ENCODE peak calls at places on chromosome 6, in five cellular contexts. One of them, this sample, is unnamed.

GRCh38 chr6:13513606-13514502 is 26.5 kb upstream of the GFOD1 start:
- DNase-seq in cardiac muscle cell: no peak
- DNase-seq in foreskin keratinocyte: no peak
- DNase-seq in keratinocyte: no peak
- DNase-seq in Peyer's patch: peak; percentile 50
- DNase-seq in this sample: no peak

GRCh38 chr6:41315203-41315602 is 20.2 kb upstream of the NCR2 start:
- DNase-seq in Peyer's patch: no peak
- DNase-seq in keratinocyte: no peak
- DNase-seq in foreskin keratinocyte: no peak
- DNase-seq in cardiac muscle cell: no peak
- DNase-seq in this sample: no peak

GRCh38 chr6:109349419-109349987 is 32.8 kb downstream of the CD164 start:
- DNase-seq in Peyer's patch: peak; percentile 80
- DNase-seq in cardiac muscle cell: peak; percentile 26
- DNase-seq in foreskin keratinocyte: peak; percentile 73
- DNase-seq in keratinocyte: no peak
- DNase-seq in this sample: no peak

GRCh38 chr6:167214216-167214615 is 56.4 kb upstream of the GPR31 start:
- DNase-seq in cardiac muscle cell: no peak
- DNase-seq in keratinocyte: no peak
- DNase-seq in foreskin keratinocyte: no peak
- DNase-seq in Peyer's patch: no peak
- DNase-seq in this sample: no peak

GRCh38 chr6:40349566-40350192 is 237.5 kb downstream of the LRFN2 start:
- DNase-seq in Peyer's patch: peak; percentile 22
- DNase-seq in keratinocyte: no peak
- DNase-seq in cardiac muscle cell: no peak
- DNase-seq in foreskin keratinocyte: no peak
- DNase-seq in this sample: no peak

GRCh38 chr6:106510090-106510970 is 119.0 kb downstream of the RTN4IP1 start:
- DNase-seq in keratinocyte: peak; percentile 69
- DNase-seq in Peyer's patch: peak; percentile 92
- DNase-seq in foreskin keratinocyte: peak; percentile 85
- DNase-seq in cardiac muscle cell: peak; percentile 42
- DNase-seq in this sample: peak; percentile 67

GRCh38 chr6:107714104-107714503 is 110.0 kb downstream of the SCML4 start:
- DNase-seq in cardiac muscle cell: no peak
- DNase-seq in keratinocyte: no peak
- DNase-seq in Peyer's patch: no peak
- DNase-seq in foreskin keratinocyte: no peak
- DNase-seq in this sample: no peak

GRCh38 chr6:140051521-140052455 is 677.3 kb upstream of the CITED2 start:
- DNase-seq in keratinocyte: peak; percentile 96
- DNase-seq in foreskin keratinocyte: peak; percentile 99
- DNase-seq in Peyer's patch: no peak
- DNase-seq in cardiac muscle cell: no peak
- DNase-seq in this sample: no peak

GRCh38 chr6:45681860-45682488 is 304.2 kb upstream of the SUPT3H start:
- DNase-seq in keratinocyte: no peak
- DNase-seq in cardiac muscle cell: no peak
- DNase-seq in foreskin keratinocyte: no peak
- DNase-seq in Peyer's patch: peak; percentile 83
- DNase-seq in this sample: no peak

GRCh38 chr6:155212616-155213380 is 51.0 kb upstream of the CLDN20 start:
- DNase-seq in keratinocyte: peak; percentile 65
- DNase-seq in foreskin keratinocyte: peak; percentile 78
- DNase-seq in cardiac muscle cell: no peak
- DNase-seq in Peyer's patch: no peak
- DNase-seq in this sample: no peak

GRCh38 chr6:12718025-12718424 is 1.5 kb downstream of the PHACTR1 start:
- DNase-seq in cardiac muscle cell: no peak
- DNase-seq in foreskin keratinocyte: peak; percentile 56
- DNase-seq in Peyer's patch: no peak
- DNase-seq in keratinocyte: no peak
- DNase-seq in this sample: no peak

GRCh38 chr6:10964684-10965083 is 77.8 kb downstream of the SYCP2L start:
- DNase-seq in cardiac muscle cell: no peak
- DNase-seq in foreskin keratinocyte: no peak
- DNase-seq in keratinocyte: no peak
- DNase-seq in Peyer's patch: no peak
- DNase-seq in this sample: no peak

GRCh38 chr6:125899726-125900182 is 56.8 kb upstream of the HINT3 start:
- DNase-seq in keratinocyte: no peak
- DNase-seq in foreskin keratinocyte: no peak
- DNase-seq in Peyer's patch: no peak
- DNase-seq in cardiac muscle cell: no peak
- DNase-seq in this sample: no peak

GRCh38 chr6:55868910-55869479 is 6.4 kb downstream of the BMP5 start:
- DNase-seq in keratinocyte: peak; percentile 85
- DNase-seq in cardiac muscle cell: no peak
- DNase-seq in Peyer's patch: no peak
- DNase-seq in foreskin keratinocyte: peak; percentile 100
- DNase-seq in this sample: no peak

GRCh38 chr6:33164665-33165373 is 27.4 kb downstream of the COL11A2 start:
- DNase-seq in foreskin keratinocyte: no peak
- DNase-seq in Peyer's patch: no peak
- DNase-seq in cardiac muscle cell: no peak
- DNase-seq in keratinocyte: no peak
- DNase-seq in this sample: no peak

GRCh38 chr6:105799051-105799450 is 287.1 kb upstream of the PRDM1 start:
- DNase-seq in keratinocyte: no peak
- DNase-seq in cardiac muscle cell: no peak
- DNase-seq in Peyer's patch: no peak
- DNase-seq in foreskin keratinocyte: no peak
- DNase-seq in this sample: no peak

GRCh38 chr6:71977860-71978259 is 91.5 kb downstream of the RIMS1 start:
- DNase-seq in cardiac muscle cell: peak; percentile 34
- DNase-seq in Peyer's patch: no peak
- DNase-seq in keratinocyte: no peak
- DNase-seq in foreskin keratinocyte: no peak
- DNase-seq in this sample: no peak

GRCh38 chr6:131758920-131759319 is 48.1 kb upstream of the CTAGE9 start:
- DNase-seq in keratinocyte: no peak
- DNase-seq in cardiac muscle cell: no peak
- DNase-seq in Peyer's patch: no peak
- DNase-seq in foreskin keratinocyte: no peak
- DNase-seq in this sample: no peak

GRCh38 chr6:87281426-87281825 is 41.0 kb upstream of the SMIM8 start:
- DNase-seq in foreskin keratinocyte: no peak
- DNase-seq in keratinocyte: no peak
- DNase-seq in cardiac muscle cell: peak; percentile 26
- DNase-seq in Peyer's patch: no peak
- DNase-seq in this sample: no peak

GRCh38 chr6:73286752-73287151 is 23.8 kb upstream of the KHDC1 start:
- DNase-seq in keratinocyte: no peak
- DNase-seq in Peyer's patch: no peak
- DNase-seq in foreskin keratinocyte: no peak
- DNase-seq in cardiac muscle cell: no peak
- DNase-seq in this sample: no peak

GRCh38 chr6:128507337-128508310 is 12.8 kb downstream of the PTPRK start:
- DNase-seq in foreskin keratinocyte: no peak
- DNase-seq in Peyer's patch: peak; percentile 67
- DNase-seq in keratinocyte: no peak
- DNase-seq in cardiac muscle cell: no peak
- DNase-seq in this sample: no peak

GRCh38 chr6:150320450-150320849 is 48.4 kb upstream of the IYD start:
- DNase-seq in keratinocyte: no peak
- DNase-seq in cardiac muscle cell: peak; percentile 4
- DNase-seq in foreskin keratinocyte: no peak
- DNase-seq in Peyer's patch: no peak
- DNase-seq in this sample: no peak

GRCh38 chr6:111552999-111553398 is 52.7 kb downstream of the TRAF3IP2 start:
- DNase-seq in Peyer's patch: no peak
- DNase-seq in foreskin keratinocyte: no peak
- DNase-seq in keratinocyte: no peak
- DNase-seq in cardiac muscle cell: no peak
- DNase-seq in this sample: no peak

GRCh38 chr6:2793491-2794151 is 28.4 kb downstream of the WRNIP1 start:
- DNase-seq in foreskin keratinocyte: peak; percentile 92
- DNase-seq in Peyer's patch: peak; percentile 78
- DNase-seq in keratinocyte: peak; percentile 89
- DNase-seq in cardiac muscle cell: peak; percentile 61
- DNase-seq in this sample: no peak

GRCh38 chr6:159976844-159977241 is 8.0 kb downstream of the IGF2R start:
- DNase-seq in cardiac muscle cell: no peak
- DNase-seq in Peyer's patch: no peak
- DNase-seq in keratinocyte: no peak
- DNase-seq in foreskin keratinocyte: no peak
- DNase-seq in this sample: no peak

GRCh38 chr6:167314180-167314821 is 10.6 kb upstream of the TTLL2 start:
- DNase-seq in Peyer's patch: no peak
- DNase-seq in cardiac muscle cell: no peak
- DNase-seq in foreskin keratinocyte: no peak
- DNase-seq in keratinocyte: no peak
- DNase-seq in this sample: no peak

GRCh38 chr6:107491059-107491609 is 1.2 kb downstream of the SOBP start:
- DNase-seq in keratinocyte: no peak
- DNase-seq in Peyer's patch: peak; percentile 51
- DNase-seq in foreskin keratinocyte: no peak
- DNase-seq in cardiac muscle cell: peak; percentile 78
- DNase-seq in this sample: no peak

GRCh38 chr6:108163267-108163643 is 2.6 kb upstream of the NR2E1 start:
- DNase-seq in foreskin keratinocyte: peak; percentile 83
- DNase-seq in Peyer's patch: no peak
- DNase-seq in cardiac muscle cell: no peak
- DNase-seq in keratinocyte: peak; percentile 52
- DNase-seq in this sample: no peak

GRCh38 chr6:145034664-145035063 is 700.7 kb downstream of the EPM2A start:
- DNase-seq in cardiac muscle cell: no peak
- DNase-seq in foreskin keratinocyte: no peak
- DNase-seq in keratinocyte: no peak
- DNase-seq in Peyer's patch: no peak
- DNase-seq in this sample: no peak

GRCh38 chr6:41733707-41734665 is 1.4 kb downstream of the TFEB start:
- DNase-seq in Peyer's patch: peak; percentile 91
- DNase-seq in cardiac muscle cell: peak; percentile 89
- DNase-seq in foreskin keratinocyte: no peak
- DNase-seq in keratinocyte: no peak
- DNase-seq in this sample: peak; percentile 72

GRCh38 chr6:15351631-15352030 is 105.8 kb downstream of the JARID2 start:
- DNase-seq in foreskin keratinocyte: peak; percentile 66
- DNase-seq in Peyer's patch: no peak
- DNase-seq in cardiac muscle cell: no peak
- DNase-seq in keratinocyte: no peak
- DNase-seq in this sample: no peak

GRCh38 chr6:1608976-1609661 is 596 bp upstream of the FOXC1 start:
- DNase-seq in cardiac muscle cell: peak; percentile 45
- DNase-seq in keratinocyte: no peak
- DNase-seq in Peyer's patch: no peak
- DNase-seq in foreskin keratinocyte: no peak
- DNase-seq in this sample: no peak

GRCh38 chr6:22001336-22002027 is 295.4 kb downstream of the PRL start:
- DNase-seq in Peyer's patch: no peak
- DNase-seq in cardiac muscle cell: no peak
- DNase-seq in keratinocyte: no peak
- DNase-seq in foreskin keratinocyte: no peak
- DNase-seq in this sample: no peak

GRCh38 chr6:3322366-3322890 is 63.7 kb downstream of the PSMG4 start:
- DNase-seq in keratinocyte: no peak
- DNase-seq in cardiac muscle cell: no peak
- DNase-seq in Peyer's patch: no peak
- DNase-seq in foreskin keratinocyte: no peak
- DNase-seq in this sample: no peak

GRCh38 chr6:143677891-143678737 is at the start of gene PHACTR2:
- DNase-seq in keratinocyte: no peak
- DNase-seq in foreskin keratinocyte: peak; percentile 63
- DNase-seq in cardiac muscle cell: peak; percentile 90
- DNase-seq in Peyer's patch: peak; percentile 68
- DNase-seq in this sample: peak; percentile 51
- H3K27ac ChIP-seq in keratinocyte: peak within 1 kb of the TSS; percentile 75
- H3K27ac ChIP-seq in foreskin keratinocyte: peak within 1 kb of the TSS; percentile 52
- H3K27ac ChIP-seq in cardiac muscle cell: peak within 1 kb of the TSS; percentile 88
- H3K27ac ChIP-seq in Peyer's patch: peak within 1 kb of the TSS; percentile 75
- H3K27ac ChIP-seq in this sample: no peak within 1 kb of the TSS

DNA sequence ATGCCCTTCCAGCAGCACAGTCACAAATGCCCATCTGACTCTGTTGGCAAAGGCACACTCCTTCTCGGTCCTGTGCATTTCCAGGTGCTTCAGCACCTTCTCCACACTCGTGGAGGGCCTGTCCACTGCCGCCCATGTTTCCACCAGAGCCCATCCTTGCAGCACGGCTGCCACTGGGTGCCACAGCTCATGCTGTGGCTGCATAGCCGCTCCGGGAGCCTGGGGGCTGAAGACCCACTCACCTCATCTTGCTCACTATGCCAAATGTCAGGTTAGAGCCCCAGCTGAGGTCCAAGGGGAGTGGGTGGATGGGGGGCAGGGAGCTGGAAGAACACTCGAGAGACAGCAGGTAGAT is 6.9 kb downstream of the ZKSCAN3 start:
- DNase-seq in foreskin keratinocyte: no peak
- DNase-seq in cardiac muscle cell: no peak
- DNase-seq in Peyer's patch: no peak
- DNase-seq in keratinocyte: no peak
- DNase-seq in this sample: no peak
- H3K27ac ChIP-seq in foreskin keratinocyte: no peak overlapping the region
- H3K27ac ChIP-seq in cardiac muscle cell: no peak overlapping the region
- H3K27ac ChIP-seq in Peyer's patch: no peak overlapping the region
- H3K27ac ChIP-seq in keratinocyte: peak overlapping the region; percentile 77
- H3K27ac ChIP-seq in this sample: no peak overlapping the region

GRCh38 chr6:20464041-20464440 is 62.4 kb downstream of the E2F3 start:
- DNase-seq in keratinocyte: no peak
- DNase-seq in foreskin keratinocyte: peak; percentile 35
- DNase-seq in cardiac muscle cell: no peak
- DNase-seq in Peyer's patch: no peak
- DNase-seq in this sample: no peak

GRCh38 chr6:20467437-20467836 is 65.8 kb downstream of the E2F3 start:
- DNase-seq in Peyer's patch: no peak
- DNase-seq in foreskin keratinocyte: no peak
- DNase-seq in keratinocyte: no peak
- DNase-seq in cardiac muscle cell: no peak
- DNase-seq in this sample: no peak

GRCh38 chr6:20464847-20465246 is 63.2 kb downstream of the E2F3 start:
- DNase-seq in Peyer's patch: no peak
- DNase-seq in foreskin keratinocyte: peak; percentile 73
- DNase-seq in cardiac muscle cell: no peak
- DNase-seq in keratinocyte: no peak
- DNase-seq in this sample: no peak

GRCh38 chr6:20459682-20460081 is 58.0 kb downstream of the E2F3 start:
- DNase-seq in cardiac muscle cell: no peak
- DNase-seq in foreskin keratinocyte: no peak
- DNase-seq in Peyer's patch: no peak
- DNase-seq in keratinocyte: no peak
- DNase-seq in this sample: no peak

GRCh38 chr6:20463396-20463795 is 61.7 kb downstream of the E2F3 start:
- DNase-seq in cardiac muscle cell: no peak
- DNase-seq in foreskin keratinocyte: no peak
- DNase-seq in Peyer's patch: no peak
- DNase-seq in keratinocyte: no peak
- DNase-seq in this sample: no peak
- H3K27ac ChIP-seq in cardiac muscle cell: peak overlapping the region; percentile 35
- H3K27ac ChIP-seq in foreskin keratinocyte: no peak overlapping the region
- H3K27ac ChIP-seq in Peyer's patch: no peak overlapping the region
- H3K27ac ChIP-seq in keratinocyte: no peak overlapping the region
- H3K27ac ChIP-seq in this sample: no peak overlapping the region

GRCh38 chr6:7421066-7421465 is 31.5 kb downstream of the RIOK1 start:
- DNase-seq in keratinocyte: no peak
- DNase-seq in Peyer's patch: no peak
- DNase-seq in cardiac muscle cell: no peak
- DNase-seq in foreskin keratinocyte: no peak
- DNase-seq in this sample: no peak
- H3K27ac ChIP-seq in keratinocyte: no peak overlapping the region
- H3K27ac ChIP-seq in Peyer's patch: no peak overlapping the region
- H3K27ac ChIP-seq in cardiac muscle cell: no peak overlapping the region
- H3K27ac ChIP-seq in foreskin keratinocyte: no peak overlapping the region
- H3K27ac ChIP-seq in this sample: no peak overlapping the region